ENCODE peak calls at places on chromosomes 6 and 20, in eight cellular contexts. One of them, this sample, is unnamed. For H3K4me1 and H3K36me3, the result is how much of the 10 kb centered on the place peaks cover.

GRCh38 chr6:119112856-119113530 is 34.5 kb upstream of the FAM184A start:
- DNase-seq in RWPE2: no peak
- DNase-seq in mesenchymal stem cell: no peak
- DNase-seq in MM.1S: no peak
- DNase-seq in body of pancreas: no peak
- DNase-seq in lower lobe of right lung: no peak
- DNase-seq in kidney: no peak
- DNase-seq in ovary: no peak
- DNase-seq in this sample: no peak

GRCh38 chr6:44342052-44342451 is 398 bp upstream of the SPATS1 start:
- DNase-seq in mesenchymal stem cell: no peak
- DNase-seq in ovary: peak
- DNase-seq in kidney: no peak
- DNase-seq in RWPE2: no peak
- DNase-seq in body of pancreas: no peak
- DNase-seq in MM.1S: no peak
- DNase-seq in lower lobe of right lung: no peak
- DNase-seq in this sample: no peak

GRCh38 chr6:151087861-151088598 is 151.7 kb upstream of the AKAP12 start:
- DNase-seq in RWPE2: no peak
- DNase-seq in body of pancreas: peak
- DNase-seq in MM.1S: no peak
- DNase-seq in mesenchymal stem cell: peak
- DNase-seq in kidney: peak
- DNase-seq in ovary: peak
- DNase-seq in lower lobe of right lung: no peak
- DNase-seq in this sample: no peak

GRCh38 chr6:118932421-118932820 is 2.5 kb downstream of the MCM9 start:
- DNase-seq in body of pancreas: no peak
- DNase-seq in lower lobe of right lung: no peak
- DNase-seq in RWPE2: no peak
- DNase-seq in ovary: no peak
- DNase-seq in MM.1S: no peak
- DNase-seq in kidney: no peak
- DNase-seq in mesenchymal stem cell: peak
- DNase-seq in this sample: no peak

GRCh38 chr6:15498640-15499039 is 164.2 kb downstream of the DTNBP1 start:
- DNase-seq in kidney: no peak
- DNase-seq in lower lobe of right lung: no peak
- DNase-seq in mesenchymal stem cell: no peak
- DNase-seq in RWPE2: no peak
- DNase-seq in ovary: no peak
- DNase-seq in body of pancreas: peak
- DNase-seq in MM.1S: no peak
- DNase-seq in this sample: no peak

GRCh38 chr6:81901589-81901988 is 149.1 kb upstream of the TENT5A start:
- DNase-seq in mesenchymal stem cell: no peak
- DNase-seq in MM.1S: no peak
- DNase-seq in kidney: no peak
- DNase-seq in ovary: peak
- DNase-seq in RWPE2: no peak
- DNase-seq in body of pancreas: peak
- DNase-seq in lower lobe of right lung: no peak
- DNase-seq in this sample: no peak

GRCh38 chr6:125363360-125364121 is 61.8 kb upstream of the HDDC2 start:
- DNase-seq in lower lobe of right lung: peak
- DNase-seq in body of pancreas: peak
- DNase-seq in kidney: peak
- DNase-seq in ovary: no peak
- DNase-seq in RWPE2: no peak
- DNase-seq in mesenchymal stem cell: peak
- DNase-seq in MM.1S: no peak
- DNase-seq in this sample: peak

GRCh38 chr6:37696220-37696840 is 1.4 kb downstream of the MDGA1 start:
- DNase-seq in MM.1S: no peak
- DNase-seq in body of pancreas: peak
- DNase-seq in RWPE2: no peak
- DNase-seq in ovary: peak
- DNase-seq in lower lobe of right lung: no peak
- DNase-seq in kidney: peak
- DNase-seq in mesenchymal stem cell: peak
- DNase-seq in this sample: peak

GRCh38 chr20:3461911-3462677 is 8.7 kb upstream of the ATRN start:
- DNase-seq in RWPE2: no peak
- DNase-seq in ovary: no peak
- DNase-seq in kidney: no peak
- DNase-seq in lower lobe of right lung: no peak
- DNase-seq in MM.1S: no peak
- DNase-seq in body of pancreas: peak
- DNase-seq in mesenchymal stem cell: peak
- DNase-seq in this sample: no peak

GRCh38 chr6:112096901-112097300 is 9.5 kb downstream of the FAM229B start:
- DNase-seq in kidney: no peak
- DNase-seq in RWPE2: no peak
- DNase-seq in lower lobe of right lung: no peak
- DNase-seq in mesenchymal stem cell: no peak
- DNase-seq in MM.1S: no peak
- DNase-seq in ovary: no peak
- DNase-seq in body of pancreas: no peak
- DNase-seq in this sample: no peak

DNA sequence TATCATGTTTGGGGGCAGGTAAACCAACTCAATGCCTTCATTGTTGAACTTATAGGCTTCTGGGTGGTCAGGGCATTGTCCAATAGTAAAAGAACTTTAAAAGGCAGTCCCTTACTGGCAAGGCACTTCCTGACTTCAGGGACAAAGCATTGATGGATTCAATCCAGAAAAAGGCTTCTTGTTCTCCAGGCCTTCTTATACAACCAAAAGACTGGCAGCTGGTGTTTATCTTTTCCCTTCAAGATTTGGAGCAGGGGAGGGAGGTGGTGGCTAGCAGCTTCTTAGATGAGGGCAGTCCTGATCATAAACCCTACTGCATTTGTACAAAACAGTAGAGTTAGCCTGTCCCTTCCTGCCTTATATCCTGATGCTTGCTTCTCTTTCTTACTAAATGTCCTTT is 57.5 kb downstream of the NCOA3 start:
- DNase-seq in lower lobe of right lung: no peak
- DNase-seq in ovary: no peak
- DNase-seq in RWPE2: no peak
- DNase-seq in mesenchymal stem cell: peak
- DNase-seq in MM.1S: no peak
- DNase-seq in kidney: no peak
- DNase-seq in body of pancreas: no peak
- DNase-seq in this sample: peak
- H3K4me1 ChIP-seq in lower lobe of right lung: half or more
- H3K4me1 ChIP-seq in ovary: under half
- H3K4me1 ChIP-seq in RWPE2: under half
- H3K4me1 ChIP-seq in mesenchymal stem cell: under half
- H3K4me1 ChIP-seq in MM.1S: under half
- H3K4me1 ChIP-seq in kidney: under half
- H3K4me1 ChIP-seq in body of pancreas: under half
- H3K4me1 ChIP-seq in this sample: under half

GRCh38 chr20:33686984-33687366 is 790 bp upstream of the E2F1 start:
- DNase-seq in MM.1S: no peak
- DNase-seq in body of pancreas: no peak
- DNase-seq in mesenchymal stem cell: no peak
- DNase-seq in ovary: no peak
- DNase-seq in kidney: no peak
- DNase-seq in lower lobe of right lung: no peak
- DNase-seq in RWPE2: no peak
- DNase-seq in this sample: no peak

GRCh38 chr20:33687370-33687915 is 1.3 kb upstream of the E2F1 start:
- DNase-seq in MM.1S: peak
- DNase-seq in kidney: no peak
- DNase-seq in lower lobe of right lung: no peak
- DNase-seq in ovary: no peak
- DNase-seq in mesenchymal stem cell: peak
- DNase-seq in RWPE2: no peak
- DNase-seq in body of pancreas: no peak
- DNase-seq in this sample: peak

GRCh38 chr20:33685328-33686007 is 717 bp downstream of the E2F1 start:
- DNase-seq in body of pancreas: no peak
- DNase-seq in RWPE2: peak
- DNase-seq in lower lobe of right lung: no peak
- DNase-seq in mesenchymal stem cell: peak
- DNase-seq in ovary: no peak
- DNase-seq in MM.1S: peak
- DNase-seq in kidney: no peak
- DNase-seq in this sample: peak

GRCh38 chr20:33686008-33686983 is at the start of gene E2F1:
- DNase-seq in RWPE2: peak
- DNase-seq in mesenchymal stem cell: peak
- DNase-seq in ovary: peak
- DNase-seq in MM.1S: peak
- DNase-seq in lower lobe of right lung: peak
- DNase-seq in kidney: peak
- DNase-seq in body of pancreas: peak
- DNase-seq in this sample: peak

GRCh38 chr20:33684533-33685327 is 1.5 kb downstream of the E2F1 start:
- DNase-seq in lower lobe of right lung: no peak
- DNase-seq in RWPE2: no peak
- DNase-seq in MM.1S: no peak
- DNase-seq in kidney: no peak
- DNase-seq in mesenchymal stem cell: no peak
- DNase-seq in ovary: no peak
- DNase-seq in body of pancreas: no peak
- DNase-seq in this sample: no peak
- H3K36me3 ChIP-seq in lower lobe of right lung: under half
- H3K36me3 ChIP-seq in RWPE2: under half
- H3K36me3 ChIP-seq in MM.1S: under half
- H3K36me3 ChIP-seq in kidney: under half
- H3K36me3 ChIP-seq in mesenchymal stem cell: under half
- H3K36me3 ChIP-seq in ovary: under half
- H3K36me3 ChIP-seq in body of pancreas: under half
- H3K36me3 ChIP-seq in this sample: under half

GRCh38 chr20:31695849-31696804 is 26.5 kb downstream of the BCL2L1 start:
- DNase-seq in kidney: no peak
- DNase-seq in body of pancreas: peak
- DNase-seq in MM.1S: no peak
- DNase-seq in RWPE2: peak
- DNase-seq in ovary: no peak
- DNase-seq in lower lobe of right lung: peak
- DNase-seq in mesenchymal stem cell: peak
- DNase-seq in this sample: peak

GRCh38 chr20:31698803-31699718 is 23.6 kb downstream of the BCL2L1 start:
- DNase-seq in RWPE2: peak
- DNase-seq in MM.1S: peak
- DNase-seq in kidney: no peak
- DNase-seq in body of pancreas: peak
- DNase-seq in mesenchymal stem cell: peak
- DNase-seq in lower lobe of right lung: peak
- DNase-seq in ovary: peak
- DNase-seq in this sample: peak

GRCh38 chr20:31700747-31701146 is 21.9 kb downstream of the BCL2L1 start:
- DNase-seq in body of pancreas: no peak
- DNase-seq in mesenchymal stem cell: no peak
- DNase-seq in MM.1S: no peak
- DNase-seq in ovary: no peak
- DNase-seq in lower lobe of right lung: no peak
- DNase-seq in kidney: no peak
- DNase-seq in RWPE2: no peak
- DNase-seq in this sample: no peak

GRCh38 chr20:31699801-31700728 is 22.6 kb downstream of the BCL2L1 start:
- DNase-seq in RWPE2: no peak
- DNase-seq in ovary: no peak
- DNase-seq in body of pancreas: no peak
- DNase-seq in MM.1S: no peak
- DNase-seq in lower lobe of right lung: no peak
- DNase-seq in kidney: no peak
- DNase-seq in mesenchymal stem cell: no peak
- DNase-seq in this sample: no peak

DNA sequence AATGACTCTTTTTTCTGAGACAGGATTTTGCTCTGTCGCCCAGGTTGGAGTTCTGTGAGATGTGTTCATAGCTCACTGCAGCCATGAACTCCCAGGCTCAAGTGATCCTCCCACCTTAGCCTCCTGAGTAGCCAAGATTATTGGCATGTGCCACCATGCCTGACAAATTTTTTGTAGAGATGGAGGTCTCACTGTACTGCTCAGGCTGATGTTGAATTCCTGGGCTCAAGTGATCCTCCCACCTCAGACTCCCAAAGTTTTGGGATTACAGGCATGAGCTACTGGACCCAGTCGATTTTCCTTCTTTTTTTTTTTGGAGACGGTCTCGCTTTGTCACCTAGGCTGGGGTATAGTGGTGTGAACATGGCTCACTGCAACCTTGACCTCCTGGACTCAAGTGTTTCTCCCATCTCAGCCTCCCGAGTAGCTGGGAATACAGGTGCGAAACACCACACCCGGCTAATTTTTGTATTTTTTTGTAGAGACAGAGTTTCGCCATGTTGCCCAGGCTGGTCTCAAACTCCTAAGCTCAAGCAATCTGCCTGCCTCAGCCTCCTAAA is 24.3 kb downstream of the BCL2L1 start:
- DNase-seq in body of pancreas: no peak
- DNase-seq in RWPE2: no peak
- DNase-seq in kidney: no peak
- DNase-seq in ovary: no peak
- DNase-seq in lower lobe of right lung: no peak
- DNase-seq in mesenchymal stem cell: no peak
- DNase-seq in MM.1S: no peak
- DNase-seq in this sample: no peak
- H3K4me1 ChIP-seq in body of pancreas: half or more
- H3K4me1 ChIP-seq in RWPE2: half or more
- H3K4me1 ChIP-seq in kidney: half or more
- H3K4me1 ChIP-seq in ovary: under half
- H3K4me1 ChIP-seq in lower lobe of right lung: half or more
- H3K4me1 ChIP-seq in mesenchymal stem cell: under half
- H3K4me1 ChIP-seq in MM.1S: half or more
- H3K4me1 ChIP-seq in this sample: under half

DNA sequence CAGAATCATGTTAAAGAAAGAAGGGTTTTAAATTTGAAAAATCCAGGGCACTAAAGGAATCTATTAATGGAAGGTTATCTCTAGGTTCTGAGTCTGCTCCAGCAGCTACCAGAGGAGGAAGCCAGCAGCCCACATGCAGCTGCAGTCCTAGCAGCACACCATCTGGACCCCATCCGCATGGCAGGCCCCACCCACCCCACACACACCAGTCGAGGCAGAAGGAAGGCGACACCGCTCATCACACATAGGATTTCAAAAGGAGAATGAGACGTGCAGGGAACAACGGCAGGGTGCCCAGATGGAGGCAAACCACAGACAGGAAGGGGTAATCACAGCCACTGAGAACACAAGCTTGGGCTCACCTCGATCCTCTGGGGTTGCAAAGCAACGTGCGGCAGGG is 78.9 kb downstream of the GINS1 start:
- DNase-seq in mesenchymal stem cell: no peak
- DNase-seq in body of pancreas: no peak
- DNase-seq in RWPE2: no peak
- DNase-seq in ovary: peak
- DNase-seq in MM.1S: no peak
- DNase-seq in kidney: no peak
- DNase-seq in lower lobe of right lung: no peak
- DNase-seq in this sample: no peak
- H3K36me3 ChIP-seq in mesenchymal stem cell: under half
- H3K36me3 ChIP-seq in body of pancreas: under half
- H3K36me3 ChIP-seq in RWPE2: under half
- H3K36me3 ChIP-seq in ovary: under half
- H3K36me3 ChIP-seq in MM.1S: under half
- H3K36me3 ChIP-seq in kidney: under half
- H3K36me3 ChIP-seq in lower lobe of right lung: under half
- H3K36me3 ChIP-seq in this sample: under half

This sample was measured in SJSA1.